ENCODE peak calls at places on chromosomes 4 and X, in six cellular contexts. O is Calu3, P is ascending aorta, E is spleen, Y is GM04504, J is Right ventricle myocardium superior. H is an unnamed sample.

GRCh38 chr4:81454498-81454897 is 17.2 kb downstream of the RASGEF1B start:
- DNase-seq in O (no peak), P (no peak), E (no peak), Y (no peak), J (no peak), H (no peak)

GRCh38 chr4:6991771-6992557 is 51.2 kb upstream of the TADA2B start:
- DNase-seq in O (no peak), P (no peak), E (no peak), Y (peak; percentile 59), J (no peak), H (peak; percentile 78)

GRCh38 chrX:152641996-152642395 is 4.3 kb downstream of the GABRQ start:
- DNase-seq in O (peak; percentile 21), P (no peak), E (no peak), Y (no peak), J (no peak), H (no peak)

GRCh38 chrX:45850197-45850774 is 649.6 kb upstream of the DIPK2B start:
- DNase-seq in O (peak; percentile 31), P (no peak), E (no peak), Y (no peak), J (no peak), H (no peak)

GRCh38 chrX:133776072-133776471 is 209.3 kb downstream of the GPC3 start:
- DNase-seq in O (no peak), P (no peak), E (no peak), Y (no peak), J (peak; percentile 33), H (no peak)

GRCh38 chrX:8284131-8284530 is 113.1 kb upstream of the VCX2 start:
- DNase-seq in O (no peak), P (no peak), E (no peak), Y (no peak), J (no peak), H (no peak)

GRCh38 chrX:55290963-55291362 is 26.2 kb upstream of the PAGE3 start:
- DNase-seq in O (no peak), P (no peak), E (no peak), Y (no peak), J (no peak), H (no peak)

GRCh38 chrX:19372170-19373033 is 28.7 kb downstream of the PDHA1 start:
- DNase-seq in O (peak; percentile 77), P (no peak), E (peak; percentile 86), Y (peak; percentile 30), J (peak; percentile 67), H (peak; percentile 86)

GRCh38 chr4:158771776-158772175 is 3.0 kb downstream of the FNIP2 start:
- DNase-seq in O (no peak), P (no peak), E (no peak), Y (no peak), J (no peak), H (no peak)

GRCh38 chr4:100590308-100590707 is 72.5 kb upstream of the EMCN start:
- DNase-seq in O (no peak), P (no peak), E (no peak), Y (no peak), J (no peak), H (no peak)

GRCh38 chr4:143692241-143692640 is 8.2 kb downstream of the FREM3 start:
- DNase-seq in O (no peak), P (no peak), E (no peak), Y (no peak), J (no peak), H (no peak)

GRCh38 chr4:120071192-120071795 is 4.6 kb upstream of the MAD2L1 start:
- DNase-seq in O (peak; percentile 38), P (no peak), E (peak; percentile 64), Y (peak; percentile 32), J (peak; percentile 28), H (no peak)

GRCh38 chrX:71622347-71623104 is 4.2 kb upstream of the CXCR3 start:
- DNase-seq in O (peak; percentile 45), P (no peak), E (peak; percentile 90), Y (peak; percentile 53), J (peak; percentile 87), H (peak; percentile 92)

GRCh38 chrX:23764183-23764582 is 18.8 kb upstream of the SAT1 start:
- DNase-seq in O (no peak), P (no peak), E (no peak), Y (no peak), J (no peak), H (no peak)

GRCh38 chr4:7379161-7379560 is 55.6 kb downstream of the PSAPL1 start:
- DNase-seq in O (no peak), P (no peak), E (peak; percentile 34), Y (no peak), J (no peak), H (no peak)

GRCh38 chr4:137674066-137674465 is 141.8 kb upstream of the PCDH18 start:
- DNase-seq in O (no peak), P (no peak), E (no peak), Y (no peak), J (no peak), H (no peak)

GRCh38 chr4:146522098-146522861 is 540 bp upstream of the SLC10A7 start:
- DNase-seq in O (peak; percentile 70), P (peak; percentile 53), E (peak; percentile 96), Y (peak; percentile 64), J (peak; percentile 96), H (peak; percentile 97)

GRCh38 chrX:2793752-2794151 is 35.0 kb upstream of the GYG2 start:
- DNase-seq in O (no peak), P (no peak), E (no peak), Y (no peak), J (no peak), H (no peak)

GRCh38 chr4:153490985-153491483 is 24.9 kb downstream of the TMEM131L start:
- DNase-seq in O (no peak), P (no peak), E (no peak), Y (no peak), J (no peak), H (no peak)

GRCh38 chrX:40240844-40241243 is 143.1 kb upstream of the BCOR start:
- DNase-seq in O (no peak), P (no peak), E (no peak), Y (no peak), J (no peak), H (no peak)

GRCh38 chr4:132266374-132266773 is 882.7 kb upstream of the PCDH10 start:
- DNase-seq in O (no peak), P (no peak), E (no peak), Y (no peak), J (no peak), H (no peak)

GRCh38 chrX:318068-318738 is 393 bp downstream of the GTPBP6 start:
- DNase-seq in O (peak; percentile 93), P (peak; percentile 97), E (peak; percentile 97), Y (peak; percentile 97), J (peak; percentile 99), H (peak; percentile 99)

GRCh38 chrX:153606503-153606902 is 7.6 kb upstream of the CCNQ start:
- DNase-seq in O (no peak), P (no peak), E (peak; percentile 66), Y (no peak), J (no peak), H (no peak)

GRCh38 chr4:98284640-98285046 is 23.5 kb downstream of the RAP1GDS1 start:
- DNase-seq in O (peak; percentile 49), P (no peak), E (no peak), Y (no peak), J (no peak), H (no peak)

GRCh38 chr4:133624744-133625143 is 475.6 kb downstream of the PCDH10 start:
- DNase-seq in O (peak; percentile 1), P (no peak), E (no peak), Y (no peak), J (no peak), H (no peak)

GRCh38 chr4:88063634-88064296 is 56.3 kb downstream of the PKD2 start:
- DNase-seq in O (no peak), P (no peak), E (no peak), Y (no peak), J (no peak), H (no peak)

GRCh38 chr4:39446842-39447573 is 11.7 kb downstream of the RPL9 start:
- DNase-seq in O (peak; percentile 64), P (no peak), E (peak; percentile 92), Y (peak; percentile 13), J (peak; percentile 80), H (peak; percentile 89)

GRCh38 chr4:53563824-53564223 is 27.5 kb downstream of the LNX1 start:
- DNase-seq in O (no peak), P (no peak), E (no peak), Y (no peak), J (no peak), H (no peak)

GRCh38 chrX:109934935-109935334 is 68.0 kb upstream of the TMEM164 start:
- DNase-seq in O (no peak), P (no peak), E (no peak), Y (no peak), J (no peak), H (no peak)

H was measured in posterior vena cava.